ENCODE peak calls at places on chromosome 7, in five cellular contexts. U is brain microvascular endothelial cell; A is tibial nerve; T is CD4-positive, CD25-positive, alpha-beta regulatory T cell; E is heart right ventricle. Z is an unnamed sample.

GRCh38 chr7:55975944-55976633 is 11.7 kb downstream of the NIPSNAP2 start:
- DNase-seq in U (no peak), A (no peak), T (no peak), E (no peak), Z (no peak)

GRCh38 chr7:133948588-133948987 is 178.6 kb upstream of the LRGUK start:
- DNase-seq in U (no peak), A (no peak), T (no peak), E (no peak), Z (no peak)

GRCh38 chr7:66683770-66684123 is 55.1 kb downstream of the KCTD7 start:
- DNase-seq in U (no peak), A (no peak), T (no peak), E (no peak), Z (no peak)

GRCh38 chr7:155412416-155413253 is 45.3 kb upstream of the EN2 start:
- DNase-seq in U (peak), A (no peak), T (no peak), E (peak), Z (peak)

GRCh38 chr7:41830271-41830670 is 127.4 kb upstream of the INHBA start:
- DNase-seq in U (no peak), A (no peak), T (no peak), E (no peak), Z (no peak)

GRCh38 chr7:452230-452751 is 67.4 kb downstream of the PDGFA start:
- DNase-seq in U (peak), A (no peak), T (no peak), E (no peak), Z (no peak)

GRCh38 chr7:3371601-3372000 is 70.5 kb downstream of the SDK1 start:
- DNase-seq in U (no peak), A (no peak), T (no peak), E (no peak), Z (no peak)

GRCh38 chr7:50656141-50656895 is 91.1 kb upstream of the DDC start:
- DNase-seq in U (no peak), A (no peak), T (no peak), E (no peak), Z (no peak)

GRCh38 chr7:13725591-13725990 is 263.9 kb downstream of the ETV1 start:
- DNase-seq in U (no peak), A (no peak), T (no peak), E (no peak), Z (no peak)

DNA sequence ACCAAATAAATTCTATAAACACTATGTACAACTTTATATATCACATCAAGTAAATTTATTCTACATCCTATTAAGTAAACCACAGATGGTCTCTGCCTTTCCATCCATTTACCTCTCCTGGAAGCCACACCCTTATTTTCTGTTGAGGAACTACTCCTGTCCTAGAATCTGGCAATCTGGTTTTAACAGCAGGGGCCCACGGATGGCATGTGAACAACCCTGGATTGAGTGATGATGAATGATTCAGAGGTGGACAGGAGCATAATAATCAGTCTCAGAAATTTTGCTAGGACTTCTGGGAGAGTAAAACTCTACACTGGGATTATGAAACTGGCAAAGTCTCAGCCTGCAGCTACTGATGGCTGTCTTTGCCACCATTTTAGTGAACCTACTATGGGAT is 54.1 kb downstream of the CDK6 start:
- DNase-seq in U (no peak), A (no peak), T (no peak), E (no peak), Z (no peak)
- H3K27ac ChIP-seq in U (no peak), A (no peak), T (no peak), E (peak), Z (no peak)

GRCh38 chr7:151686016-151686766 is 166.5 kb upstream of the RHEB start:
- DNase-seq in U (no peak), A (no peak), T (no peak), E (no peak), Z (no peak)
- H3K27ac ChIP-seq in U (no peak), A (peak), T (no peak), E (peak), Z (peak)

DNA sequence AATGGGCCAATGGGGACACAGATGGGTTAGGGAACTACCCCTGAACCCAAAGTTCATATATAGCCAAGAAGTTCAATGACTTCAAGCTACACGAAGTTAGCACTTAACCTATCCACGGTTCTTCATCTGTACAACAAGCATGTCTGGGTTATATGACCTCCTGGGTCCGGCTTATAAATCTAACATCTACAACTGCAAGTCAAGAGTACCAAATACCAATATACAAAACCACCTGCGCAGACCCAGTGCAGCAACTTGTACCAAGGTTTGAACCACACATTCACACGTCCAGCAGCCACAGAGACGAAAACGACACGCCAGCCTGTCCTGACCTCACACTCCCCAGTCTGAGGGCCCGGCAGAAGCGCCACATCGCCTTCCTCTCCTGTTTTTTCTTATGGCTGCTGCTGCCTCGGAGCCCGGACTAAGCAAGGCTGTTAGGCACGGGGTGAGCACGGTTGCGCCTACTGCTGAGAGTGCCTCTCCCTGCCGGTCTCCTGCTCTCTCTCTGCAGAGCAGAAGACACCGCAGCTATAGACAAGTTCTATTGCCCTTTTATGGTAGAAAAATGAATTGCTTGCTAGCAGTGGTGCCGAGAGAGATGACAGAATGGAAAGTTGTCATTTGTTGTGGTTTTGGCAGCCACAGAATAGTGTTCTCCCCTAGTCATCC is 86.3 kb downstream of the RNF216 start:
- DNase-seq in U (peak), A (no peak), T (peak), E (peak), Z (no peak)
- H3K27ac ChIP-seq in U (peak), A (peak), T (peak), E (peak), Z (no peak)

GRCh38 chr7:47406766-47407129 is 175.2 kb downstream of the TNS3 start:
- DNase-seq in U (no peak), A (no peak), T (no peak), E (no peak), Z (no peak)

GRCh38 chr7:47405286-47405904 is 176.5 kb downstream of the TNS3 start:
- DNase-seq in U (no peak), A (no peak), T (no peak), E (no peak), Z (peak)

GRCh38 chr7:47407136-47407535 is 174.8 kb downstream of the TNS3 start:
- DNase-seq in U (no peak), A (no peak), T (no peak), E (no peak), Z (no peak)

GRCh38 chr7:47407821-47408674 is 173.9 kb downstream of the TNS3 start:
- DNase-seq in U (no peak), A (no peak), T (no peak), E (no peak), Z (no peak)

GRCh38 chr7:47405921-47406765 is 175.8 kb downstream of the TNS3 start:
- DNase-seq in U (no peak), A (peak), T (no peak), E (peak), Z (peak)
- H3K27ac ChIP-seq in U (no peak), A (peak), T (no peak), E (peak), Z (peak)

GRCh38 chr7:39062811-39063210 is 85.1 kb downstream of the POU6F2 start:
- DNase-seq in U (no peak), A (no peak), T (no peak), E (no peak), Z (no peak)
- H3K27ac ChIP-seq in U (no peak), A (no peak), T (no peak), E (no peak), Z (no peak)

DNA sequence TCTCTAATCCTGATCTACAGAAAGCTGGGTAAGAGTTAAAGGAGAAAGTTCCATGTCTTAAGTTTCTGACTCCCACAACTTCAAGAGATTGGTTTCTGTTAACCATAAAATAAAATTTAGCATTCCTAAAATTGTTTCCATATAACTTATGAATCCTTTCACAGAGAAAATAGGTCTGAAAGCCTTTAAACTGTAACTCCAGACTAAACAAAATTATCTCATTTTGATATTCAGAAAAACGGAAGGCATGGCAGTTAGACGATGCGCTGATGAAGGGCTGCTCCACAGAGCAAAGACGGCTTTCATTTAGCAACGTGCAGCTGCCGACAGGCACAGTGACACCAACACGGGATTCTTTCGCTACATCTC is 133.3 kb downstream of the SLC25A13 start:
- DNase-seq in U (peak), A (no peak), T (no peak), E (no peak), Z (no peak)
- H3K27ac ChIP-seq in U (no peak), A (no peak), T (no peak), E (no peak), Z (no peak)

DNA sequence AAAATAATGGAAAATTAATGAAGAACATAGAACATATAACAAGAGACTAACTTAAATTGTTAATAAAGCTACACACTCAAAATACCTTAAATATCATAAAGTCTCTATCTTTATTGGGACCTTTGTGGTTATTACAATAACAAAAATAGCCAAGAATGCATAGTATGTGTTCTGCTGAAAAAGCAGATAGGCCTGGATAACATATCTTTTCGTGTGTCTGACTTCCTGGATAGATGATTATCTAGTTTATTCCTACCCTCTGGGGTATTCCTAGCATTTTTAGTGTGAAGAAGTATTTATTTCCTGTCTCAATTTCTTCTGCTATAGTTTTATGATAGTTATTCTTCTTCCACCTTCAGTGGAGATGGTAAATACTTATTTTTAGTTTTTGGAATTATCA is 36.5 kb downstream of the CALCR start:
- DNase-seq in U (no peak), A (no peak), T (no peak), E (no peak), Z (no peak)
- H3K27ac ChIP-seq in U (no peak), A (no peak), T (no peak), E (no peak), Z (no peak)

DNA sequence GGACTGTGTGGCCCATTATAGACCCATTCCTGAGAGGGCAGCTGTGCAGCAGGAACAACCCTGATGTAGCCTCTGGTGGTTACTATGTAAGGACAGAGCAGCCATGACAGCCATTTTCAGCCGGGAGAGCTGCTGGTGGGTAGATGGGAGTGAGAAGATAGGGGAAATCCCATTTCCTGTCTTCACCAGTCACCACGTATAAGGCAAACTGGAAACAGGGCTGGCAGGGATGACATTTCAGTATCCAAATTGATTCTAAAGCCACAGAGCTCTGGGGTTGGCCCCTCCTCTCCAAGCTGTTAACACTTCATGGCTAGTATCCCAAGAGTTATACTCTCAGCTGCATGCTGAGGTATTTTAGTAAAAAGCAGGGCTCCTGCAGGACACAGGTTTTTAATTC is 15.2 kb upstream of the FZD1 start:
- DNase-seq in U (no peak), A (no peak), T (no peak), E (no peak), Z (no peak)
- H3K27ac ChIP-seq in U (no peak), A (no peak), T (no peak), E (no peak), Z (peak)

Z was measured in RWPE1.